ENCODE peak calls at places on chromosome 19, in six cellular contexts. U, O, M, T, P and F are unnamed samples.
A peak's percentile ranks its signal among the peaks of the same experiment; 100 is the strongest.

GRCh38 chr19:5932593-5933262 is 18.7 kb downstream of the CAPS start:
- DNase-seq in T (no peak), U (no peak), O (no peak), M (no peak), P (no peak), F (no peak)

GRCh38 chr19:16025108-16026101 is 50.9 kb upstream of the TPM4 start:
- DNase-seq in P (no peak), T (no peak), M (peak; percentile 71), O (peak; percentile 62), U (peak; percentile 86), F (peak; percentile 60)

GRCh38 chr19:46141421-46141820 is 6.6 kb upstream of the IGFL2 start:
- DNase-seq in U (no peak), M (no peak), P (no peak), T (no peak), O (no peak), F (no peak)

GRCh38 chr19:33175886-33176669 is 18.1 kb upstream of the LRP3 start:
- DNase-seq in P (no peak), T (no peak), U (peak; percentile 22), O (no peak), M (peak; percentile 63), F (peak; percentile 45)

GRCh38 chr19:10927691-10928562 is 512 bp downstream of the YIPF2 start:
- DNase-seq in P (peak; percentile 10), U (peak; percentile 15), M (no peak), T (no peak), O (peak; percentile 21), F (no peak)

GRCh38 chr19:32041681-32042292 is 303.6 kb upstream of the ZNF507 start:
- DNase-seq in O (peak; percentile 50), M (no peak), T (no peak), P (peak; percentile 58), U (peak; percentile 31), F (no peak)

GRCh38 chr19:48506138-48506733 is 5.4 kb downstream of the LMTK3 start:
- DNase-seq in P (no peak), M (peak; percentile 65), T (no peak), O (peak; percentile 58), U (peak; percentile 65), F (no peak)

GRCh38 chr19:3771906-3772450 is at the start of gene RAX2:
- DNase-seq in T (no peak), M (no peak), U (no peak), P (no peak), O (no peak), F (no peak)

GRCh38 chr19:45173816-45174215 is 4.2 kb downstream of the TRAPPC6A start:
- DNase-seq in P (no peak), T (no peak), O (no peak), U (peak; percentile 74), M (no peak), F (no peak)

GRCh38 chr19:4636151-4636717 is 3.1 kb upstream of the TNFAIP8L1 start:
- DNase-seq in P (peak; percentile 43), O (peak; percentile 68), T (peak; percentile 44), M (peak; percentile 73), U (no peak), F (peak; percentile 70)

GRCh38 chr19:34676697-34677385 is at the start of gene SCGB2B2:
- DNase-seq in U (no peak), T (peak; percentile 82), M (peak; percentile 74), O (peak; percentile 78), P (no peak), F (no peak)

GRCh38 chr19:2612619-2613249 is 89.8 kb downstream of the GNG7 start:
- DNase-seq in U (no peak), T (no peak), M (no peak), O (no peak), P (no peak), F (no peak)